ENCODE peak calls at places on chromosomes 13 and 19, in four cellular contexts. One of them, this sample, is unnamed.

GRCh38 chr13:64274481-64275217 is 2859.0 kb upstream of the PCDH20 start:
- DNase-seq in Caco-2: peak; percentile 42
- DNase-seq in brain microvascular endothelial cell: peak; percentile 32
- DNase-seq in tibial nerve: no peak
- DNase-seq in this sample: peak; percentile 0

GRCh38 chr13:33017410-33017929 is 1.2 kb downstream of the KL start:
- DNase-seq in Caco-2: peak; percentile 56
- DNase-seq in brain microvascular endothelial cell: no peak
- DNase-seq in tibial nerve: peak; percentile 46
- DNase-seq in this sample: no peak

GRCh38 chr19:35357867-35358573 is at the start of gene FFAR3:
- DNase-seq in Caco-2: peak; percentile 13
- DNase-seq in brain microvascular endothelial cell: no peak
- DNase-seq in tibial nerve: no peak
- DNase-seq in this sample: no peak

GRCh38 chr19:46015961-46016425 is 6.9 kb downstream of the PGLYRP1 start:
- DNase-seq in Caco-2: no peak
- DNase-seq in brain microvascular endothelial cell: no peak
- DNase-seq in tibial nerve: no peak
- DNase-seq in this sample: no peak

GRCh38 chr19:41792513-41793413 is 3.6 kb upstream of the CEACAM3 start:
- DNase-seq in Caco-2: no peak
- DNase-seq in brain microvascular endothelial cell: peak; percentile 15
- DNase-seq in tibial nerve: no peak
- DNase-seq in this sample: no peak

GRCh38 chr13:98334620-98335205 is 157.6 kb upstream of the RNF113B start:
- DNase-seq in Caco-2: no peak
- DNase-seq in brain microvascular endothelial cell: no peak
- DNase-seq in tibial nerve: no peak
- DNase-seq in this sample: no peak

GRCh38 chr19:39846176-39846677 is at the start of gene FBL:
- DNase-seq in Caco-2: peak; percentile 96
- DNase-seq in brain microvascular endothelial cell: peak; percentile 79
- DNase-seq in tibial nerve: peak; percentile 90
- DNase-seq in this sample: peak; percentile 75

GRCh38 chr19:6047741-6048231 is 62.5 kb downstream of the RFX2 start:
- DNase-seq in Caco-2: peak; percentile 66
- DNase-seq in brain microvascular endothelial cell: peak; percentile 28
- DNase-seq in tibial nerve: no peak
- DNase-seq in this sample: no peak

GRCh38 chr13:29369060-29369743 is 226.3 kb downstream of the SLC7A1 start:
- DNase-seq in Caco-2: no peak
- DNase-seq in brain microvascular endothelial cell: peak; percentile 11
- DNase-seq in tibial nerve: no peak
- DNase-seq in this sample: no peak

GRCh38 chr13:69571606-69572323 is 535.9 kb upstream of the ATXN8OS start:
- DNase-seq in Caco-2: no peak
- DNase-seq in brain microvascular endothelial cell: no peak
- DNase-seq in tibial nerve: no peak
- DNase-seq in this sample: no peak

GRCh38 chr13:80361883-80362327 is 21.0 kb upstream of the SPRY2 start:
- DNase-seq in Caco-2: peak; percentile 74
- DNase-seq in brain microvascular endothelial cell: peak; percentile 6
- DNase-seq in tibial nerve: no peak
- DNase-seq in this sample: no peak

DNA sequence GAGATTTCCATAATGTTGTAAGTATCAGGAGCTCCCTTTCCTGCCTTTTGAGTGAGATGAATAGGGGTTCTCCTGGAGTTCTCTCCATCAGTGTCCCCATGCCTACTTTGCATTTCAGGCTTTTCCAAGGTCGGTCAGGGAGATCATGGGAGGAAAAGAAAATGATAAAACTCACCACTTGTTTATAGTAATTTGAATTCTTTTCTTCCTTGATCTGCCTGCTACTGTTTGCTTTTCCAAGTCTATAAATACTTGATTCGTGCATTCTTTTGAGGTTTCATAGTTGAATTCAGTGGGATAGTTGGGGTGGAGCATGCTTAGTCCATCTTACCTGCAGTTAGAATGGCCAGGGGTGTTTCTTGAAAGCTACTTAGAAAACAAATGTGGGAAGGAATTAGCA is 51.5 kb downstream of the PCCA start:
- DNase-seq in Caco-2: no peak
- DNase-seq in brain microvascular endothelial cell: no peak
- DNase-seq in tibial nerve: no peak
- DNase-seq in this sample: no peak
- H3K27me3 ChIP-seq in Caco-2: no peaks in the 10 kb centered on the region
- H3K27me3 ChIP-seq in brain microvascular endothelial cell: no peaks in the 10 kb centered on the region
- H3K27me3 ChIP-seq in tibial nerve: no peaks in the 10 kb centered on the region
- H3K27me3 ChIP-seq in this sample: no peaks in the 10 kb centered on the region

GRCh38 chr19:16327131-16327450 is 2.5 kb downstream of the KLF2 start:
- DNase-seq in Caco-2: no peak
- DNase-seq in brain microvascular endothelial cell: no peak
- DNase-seq in tibial nerve: no peak
- DNase-seq in this sample: no peak
- H3K4me3 ChIP-seq in Caco-2: no peak overlapping the region
- H3K4me3 ChIP-seq in brain microvascular endothelial cell: peak overlapping the region; percentile 83
- H3K4me3 ChIP-seq in tibial nerve: peak overlapping the region; percentile 66
- H3K4me3 ChIP-seq in this sample: peak overlapping the region; percentile 7

GRCh38 chr19:56905616-56906015 is 65.1 kb upstream of the PEG3 start:
- DNase-seq in Caco-2: no peak
- DNase-seq in brain microvascular endothelial cell: no peak
- DNase-seq in tibial nerve: no peak
- DNase-seq in this sample: no peak

GRCh38 chr19:56896041-56896440 is 55.5 kb upstream of the PEG3 start:
- DNase-seq in Caco-2: no peak
- DNase-seq in brain microvascular endothelial cell: no peak
- DNase-seq in tibial nerve: no peak
- DNase-seq in this sample: no peak

GRCh38 chr19:56899943-56900342 is 59.4 kb upstream of the PEG3 start:
- DNase-seq in Caco-2: no peak
- DNase-seq in brain microvascular endothelial cell: no peak
- DNase-seq in tibial nerve: no peak
- DNase-seq in this sample: no peak

DNA sequence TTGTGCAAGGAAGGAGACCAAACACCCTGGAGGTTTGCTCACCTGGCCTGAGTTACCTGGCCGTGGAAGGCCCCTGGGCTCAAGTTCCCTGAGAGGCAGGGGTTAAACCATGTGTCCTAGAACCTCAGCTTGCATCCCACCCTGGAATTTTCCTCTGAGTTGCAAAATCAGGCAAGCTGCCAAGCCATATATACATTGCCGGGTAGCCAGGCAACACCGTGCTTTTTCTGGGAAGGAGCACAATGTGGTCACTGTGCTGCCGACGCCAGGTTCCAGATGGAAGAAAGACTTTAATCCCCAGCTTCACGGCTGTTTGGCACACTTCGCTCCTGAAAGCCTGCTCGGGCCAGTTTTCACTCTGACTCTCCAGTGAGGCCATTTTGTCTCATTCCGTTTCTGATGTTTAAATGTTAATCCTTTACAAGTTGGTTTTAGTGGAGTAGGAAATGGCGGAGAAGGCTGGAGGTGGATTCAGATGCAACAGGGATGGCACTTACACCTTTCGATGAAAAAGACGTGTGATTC is 60.1 kb upstream of the PEG3 start:
- DNase-seq in Caco-2: no peak
- DNase-seq in brain microvascular endothelial cell: no peak
- DNase-seq in tibial nerve: no peak
- DNase-seq in this sample: no peak
- TF ChIP-seq CTCF in Caco-2: no peak
- TF ChIP-seq CTCF in brain microvascular endothelial cell: no peak
- TF ChIP-seq CTCF in tibial nerve: no peak
- TF ChIP-seq CTCF in this sample: no peak

DNA sequence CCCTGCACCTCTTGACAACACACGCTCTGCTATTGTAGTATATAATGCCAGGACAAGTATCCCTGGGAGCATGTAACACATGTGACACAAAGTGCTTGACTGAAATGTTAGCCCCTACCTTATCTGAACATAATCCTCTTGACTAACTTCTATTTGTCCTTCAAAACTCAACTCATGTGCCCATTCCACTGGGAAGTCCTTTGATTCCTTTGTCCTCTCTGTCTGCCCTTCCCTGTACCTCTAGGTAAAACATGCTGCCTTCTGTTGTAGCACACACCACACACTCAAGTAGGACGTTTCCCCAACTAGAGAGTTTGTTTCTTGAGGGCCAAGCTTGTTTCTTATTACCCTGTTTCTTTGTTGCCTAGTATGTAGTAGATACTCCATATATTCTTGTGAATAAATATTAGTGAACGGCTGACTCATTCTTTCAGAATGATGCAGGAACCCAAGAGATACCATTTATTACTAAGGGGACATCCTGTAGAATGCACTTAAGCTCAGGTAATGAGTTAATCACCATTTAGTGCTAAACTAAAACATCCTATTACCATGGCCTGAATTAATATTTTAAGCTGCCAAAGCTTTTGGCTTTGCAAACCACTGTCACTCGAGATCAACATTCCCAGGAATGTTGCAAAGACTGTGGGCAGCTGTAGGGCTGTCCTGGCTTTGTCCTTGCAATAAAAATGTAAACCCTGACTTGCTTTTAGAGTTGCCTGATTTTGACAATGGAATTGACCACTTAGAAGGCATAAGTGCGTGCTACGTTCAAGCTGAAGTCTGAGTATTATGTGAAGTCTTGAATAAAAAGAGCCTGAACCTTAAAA is 313.4 kb downstream of the COG6 start:
- DNase-seq in Caco-2: no peak
- DNase-seq in brain microvascular endothelial cell: no peak
- DNase-seq in tibial nerve: no peak
- DNase-seq in this sample: no peak
- H3K27me3 ChIP-seq in Caco-2: no peaks in the 10 kb centered on the region
- H3K27me3 ChIP-seq in brain microvascular endothelial cell: no peaks in the 10 kb centered on the region
- H3K27me3 ChIP-seq in tibial nerve: no peaks in the 10 kb centered on the region
- H3K27me3 ChIP-seq in this sample: no peaks in the 10 kb centered on the region

DNA sequence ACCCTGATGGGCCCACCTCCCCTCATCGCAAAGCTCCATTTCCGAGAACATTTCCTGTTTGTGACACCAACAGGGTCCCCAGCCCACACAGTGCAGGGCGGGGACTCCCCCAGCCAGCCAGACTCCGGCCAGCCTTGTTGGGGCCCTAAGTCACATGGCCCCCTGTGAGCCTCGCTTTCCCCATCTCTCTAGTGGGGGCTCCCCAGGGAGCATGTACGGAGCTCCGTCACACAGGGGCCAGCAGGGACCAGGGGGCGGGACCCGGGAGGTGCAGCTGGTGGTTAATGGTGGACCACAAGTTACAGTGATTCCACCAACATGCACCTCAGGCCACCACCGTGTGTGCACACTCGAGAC is 1.7 kb downstream of the TBXA2R start:
- DNase-seq in Caco-2: no peak
- DNase-seq in brain microvascular endothelial cell: no peak
- DNase-seq in tibial nerve: no peak
- DNase-seq in this sample: no peak
- H3K4me3 ChIP-seq in Caco-2: no peak overlapping the region
- H3K4me3 ChIP-seq in brain microvascular endothelial cell: no peak overlapping the region
- H3K4me3 ChIP-seq in tibial nerve: peak overlapping the region; percentile 5
- H3K4me3 ChIP-seq in this sample: no peak overlapping the region

GRCh38 chr13:99433543-99434075 is 67.7 kb upstream of the TM9SF2 start:
- DNase-seq in Caco-2: no peak
- DNase-seq in brain microvascular endothelial cell: no peak
- DNase-seq in tibial nerve: no peak
- DNase-seq in this sample: no peak
- TF ChIP-seq CTCF in Caco-2: no peak
- TF ChIP-seq CTCF in brain microvascular endothelial cell: no peak
- TF ChIP-seq CTCF in tibial nerve: no peak
- TF ChIP-seq CTCF in this sample: no peak

GRCh38 chr19:55539082-55539715 is 2.3 kb upstream of the SBK2 start:
- DNase-seq in Caco-2: no peak
- DNase-seq in brain microvascular endothelial cell: no peak
- DNase-seq in tibial nerve: no peak
- DNase-seq in this sample: no peak

GRCh38 chr19:55537741-55538111 is 793 bp upstream of the SBK2 start:
- DNase-seq in Caco-2: no peak
- DNase-seq in brain microvascular endothelial cell: no peak
- DNase-seq in tibial nerve: no peak
- DNase-seq in this sample: no peak

GRCh38 chr19:55536951-55537740 is at the start of gene SBK2:
- DNase-seq in Caco-2: no peak
- DNase-seq in brain microvascular endothelial cell: no peak
- DNase-seq in tibial nerve: no peak
- DNase-seq in this sample: no peak

GRCh38 chr19:55536366-55536765 is 567 bp downstream of the SBK2 start:
- DNase-seq in Caco-2: no peak
- DNase-seq in brain microvascular endothelial cell: no peak
- DNase-seq in tibial nerve: no peak
- DNase-seq in this sample: no peak

GRCh38 chr19:55538132-55538531 is 1.2 kb upstream of the SBK2 start:
- DNase-seq in Caco-2: no peak
- DNase-seq in brain microvascular endothelial cell: no peak
- DNase-seq in tibial nerve: no peak
- DNase-seq in this sample: no peak
- H3K27me3 ChIP-seq in Caco-2: no peaks in the 10 kb centered on the region
- H3K27me3 ChIP-seq in brain microvascular endothelial cell: no peaks in the 10 kb centered on the region
- H3K27me3 ChIP-seq in tibial nerve: peaks cover 3% of the 10 kb centered on the region
- H3K27me3 ChIP-seq in this sample: no peaks in the 10 kb centered on the region

DNA sequence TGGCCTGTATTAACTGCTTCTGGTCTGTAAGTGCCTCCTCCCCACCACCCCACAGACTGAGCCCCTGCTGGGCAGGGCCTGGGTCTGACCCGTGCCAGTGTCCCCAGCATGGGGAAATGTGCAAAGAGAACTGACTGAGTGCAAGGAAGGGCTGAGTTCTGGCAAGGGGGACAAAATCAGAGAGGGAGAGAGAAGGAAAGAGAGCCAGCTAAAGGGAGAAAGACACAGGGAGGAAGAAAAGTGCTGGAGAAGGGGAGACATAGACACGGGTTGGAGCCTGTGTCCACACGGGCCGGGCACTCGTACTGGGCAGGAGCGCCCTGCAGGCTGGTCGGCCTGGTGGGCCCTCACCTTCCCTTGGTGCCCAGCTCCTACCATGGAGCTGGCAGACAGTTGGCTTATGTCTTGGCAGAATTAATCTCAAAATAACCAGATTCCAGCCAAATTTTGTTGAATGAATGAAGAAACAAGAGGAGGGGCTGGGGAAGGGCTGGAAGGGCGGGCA is 1.2 kb downstream of the NKG7 start:
- DNase-seq in Caco-2: no peak
- DNase-seq in brain microvascular endothelial cell: no peak
- DNase-seq in tibial nerve: no peak
- DNase-seq in this sample: no peak
- H3K4me3 ChIP-seq in Caco-2: no peak overlapping the region
- H3K4me3 ChIP-seq in brain microvascular endothelial cell: no peak overlapping the region
- H3K4me3 ChIP-seq in tibial nerve: no peak overlapping the region
- H3K4me3 ChIP-seq in this sample: no peak overlapping the region

GRCh38 chr19:19343016-19343362 is 22.4 kb downstream of the MAU2 start:
- DNase-seq in Caco-2: no peak
- DNase-seq in brain microvascular endothelial cell: no peak
- DNase-seq in tibial nerve: no peak
- DNase-seq in this sample: no peak
- TF ChIP-seq CTCF in Caco-2: no peak
- TF ChIP-seq CTCF in brain microvascular endothelial cell: no peak
- TF ChIP-seq CTCF in tibial nerve: no peak
- TF ChIP-seq CTCF in this sample: no peak

DNA sequence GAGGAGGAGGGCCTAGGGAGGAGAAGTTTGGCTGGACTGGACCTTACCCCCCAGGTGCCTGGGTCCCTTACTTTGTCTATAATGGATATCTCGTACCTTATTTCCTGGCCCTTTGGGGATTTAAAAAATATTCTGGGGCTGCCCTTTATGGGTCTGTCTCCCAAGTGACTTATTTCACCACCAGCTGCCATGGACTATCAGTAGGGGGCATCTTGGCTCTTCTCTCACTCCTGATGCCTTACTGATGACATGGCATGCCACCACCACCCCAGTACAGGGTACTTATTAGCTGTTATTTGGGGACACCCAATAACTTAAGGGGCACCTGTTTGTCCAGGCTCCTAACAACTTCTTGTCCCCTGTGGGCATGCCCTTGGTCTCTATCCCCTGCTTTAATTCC is 38.0 kb downstream of the NFIX start:
- DNase-seq in Caco-2: no peak
- DNase-seq in brain microvascular endothelial cell: no peak
- DNase-seq in tibial nerve: no peak
- DNase-seq in this sample: no peak
- H3K27me3 ChIP-seq in Caco-2: no peaks in the 10 kb centered on the region
- H3K27me3 ChIP-seq in brain microvascular endothelial cell: no peaks in the 10 kb centered on the region
- H3K27me3 ChIP-seq in tibial nerve: no peaks in the 10 kb centered on the region
- H3K27me3 ChIP-seq in this sample: no peaks in the 10 kb centered on the region

This sample was measured in AG04450.